ENCODE peak calls at places on chromosomes 5 and 9, in six cellular contexts. M, K, N, W, I and R are unnamed samples.

GRCh38 chr9:122261469-122261881 is 3.2 kb downstream of the RBM18 start:
- DNase-seq in M (peak), K (peak), N (peak), W (no peak), I (no peak), R (no peak)

GRCh38 chr9:118038713-118039112 is 334.5 kb downstream of the TLR4 start:
- DNase-seq in M (no peak), K (no peak), N (no peak), W (no peak), I (no peak), R (no peak)

GRCh38 chr9:92115977-92116285 is 718 bp upstream of the SPTLC1 start:
- DNase-seq in M (no peak), K (no peak), N (no peak), W (no peak), I (no peak), R (no peak)

GRCh38 chr5:160303690-160304089 is 8.7 kb downstream of the CCNJL start:
- DNase-seq in M (no peak), K (no peak), N (no peak), W (no peak), I (no peak), R (no peak)

GRCh38 chr5:87122171-87122977 is 145.3 kb upstream of the RASA1 start:
- DNase-seq in M (no peak), K (no peak), N (no peak), W (no peak), I (no peak), R (no peak)

GRCh38 chr5:180135967-180136641 is 64.5 kb upstream of the RNF130 start:
- DNase-seq in M (no peak), K (no peak), N (no peak), W (no peak), I (no peak), R (no peak)

GRCh38 chr5:57216714-57217113 is 42.9 kb downstream of the GPBP1 start:
- DNase-seq in M (peak), K (no peak), N (peak), W (no peak), I (no peak), R (no peak)

GRCh38 chr5:124480964-124481363 is 265.5 kb downstream of the ZNF608 start:
- DNase-seq in M (no peak), K (no peak), N (no peak), W (no peak), I (no peak), R (no peak)

GRCh38 chr5:74272831-74273545 is 367.5 kb downstream of the ENC1 start:
- DNase-seq in M (no peak), K (no peak), N (no peak), W (no peak), I (no peak), R (no peak)

GRCh38 chr9:134509306-134509705 is 132.3 kb upstream of the COL5A1 start:
- DNase-seq in M (no peak), K (no peak), N (no peak), W (no peak), I (no peak), R (no peak)

GRCh38 chr5:586751-587285 is 25.3 kb upstream of the CEP72 start:
- DNase-seq in M (no peak), K (no peak), N (no peak), W (no peak), I (no peak), R (no peak)

GRCh38 chr5:56148453-56148971 is 84.6 kb downstream of the ANKRD55 start:
- DNase-seq in M (no peak), K (no peak), N (no peak), W (no peak), I (peak), R (no peak)

GRCh38 chr9:138116521-138116920 is 238.9 kb downstream of the CACNA1B start:
- DNase-seq in M (no peak), K (no peak), N (no peak), W (no peak), I (no peak), R (no peak)

GRCh38 chr5:38716516-38716915 is 129.3 kb upstream of the OSMR start:
- DNase-seq in M (no peak), K (no peak), N (no peak), W (no peak), I (no peak), R (no peak)

GRCh38 chr5:5323551-5323950 is 98.9 kb upstream of the ICE1 start:
- DNase-seq in M (no peak), K (no peak), N (no peak), W (no peak), I (no peak), R (no peak)

GRCh38 chr9:109971226-109971625 is 191.2 kb downstream of the PALM2AKAP2 start:
- DNase-seq in M (no peak), K (no peak), N (no peak), W (no peak), I (no peak), R (no peak)

GRCh38 chr5:173953528-173954090 is 35.4 kb upstream of the C5orf47 start:
- DNase-seq in M (no peak), K (no peak), N (peak), W (no peak), I (no peak), R (no peak)

GRCh38 chr9:91758491-91758981 is 191.5 kb downstream of the ROR2 start:
- DNase-seq in M (peak), K (no peak), N (peak), W (no peak), I (no peak), R (no peak)

GRCh38 chr5:96084874-96085545 is 123.4 kb upstream of the ELL2 start:
- DNase-seq in M (no peak), K (no peak), N (no peak), W (no peak), I (no peak), R (no peak)

GRCh38 chr9:133589454-133590227 is 19.5 kb downstream of the FAM163B start:
- DNase-seq in M (no peak), K (no peak), N (no peak), W (no peak), I (peak), R (no peak)

GRCh38 chr9:14315754-14316573 is 2.0 kb upstream of the NFIB start:
- DNase-seq in M (peak), K (peak), N (peak), W (no peak), I (no peak), R (no peak)

GRCh38 chr5:113510836-113511451 is 2.5 kb upstream of the YTHDC2 start:
- DNase-seq in M (peak), K (no peak), N (peak), W (no peak), I (no peak), R (no peak)

GRCh38 chr9:129885670-129886106 is 50.4 kb downstream of the USP20 start:
- DNase-seq in M (peak), K (peak), N (peak), W (peak), I (peak), R (peak)

GRCh38 chr5:170636836-170637477 is 133.1 kb downstream of the KCNIP1 start:
- DNase-seq in M (no peak), K (no peak), N (no peak), W (no peak), I (no peak), R (no peak)

GRCh38 chr5:140251527-140251973 is 51.4 kb downstream of the PFDN1 start:
- DNase-seq in M (peak), K (no peak), N (peak), W (no peak), I (no peak), R (peak)

GRCh38 chr5:150138551-150139265 is 16.9 kb downstream of the PDGFRB start:
- DNase-seq in M (peak), K (peak), N (peak), W (peak), I (no peak), R (no peak)

GRCh38 chr5:135239461-135240282 is 159.4 kb downstream of the MACROH2A1 start:
- DNase-seq in M (no peak), K (no peak), N (peak), W (no peak), I (no peak), R (no peak)

GRCh38 chr5:129410488-129410887 is 49.6 kb upstream of the ADAMTS19 start:
- DNase-seq in M (no peak), K (no peak), N (no peak), W (no peak), I (no peak), R (no peak)

GRCh38 chr5:74206571-74207550 is 433.7 kb downstream of the ENC1 start:
- DNase-seq in M (peak), K (peak), N (peak), W (peak), I (no peak), R (no peak)

GRCh38 chr9:35862328-35862727 is 7.9 kb downstream of the OR13J1 start:
- DNase-seq in M (no peak), K (no peak), N (no peak), W (no peak), I (no peak), R (no peak)